ENCODE peak calls at places on chromosome 21, in ten cellular contexts. O, L, Q, Z, I, M, S, H, P and U are unnamed samples.

GRCh38 chr21:41428311-41428710 is 2.3 kb downstream of the MX1 start:
- DNase-seq in O (no peak), L (no peak), Q (no peak), Z (no peak), I (no peak), M (no peak), S (no peak), H (no peak), P (no peak), U (no peak)

GRCh38 chr21:45041351-45041805 is 33.0 kb upstream of the ADARB1 start:
- DNase-seq in O (peak; percentile 91), L (no peak), Q (peak; percentile 86), Z (no peak), I (no peak), M (no peak), S (peak; percentile 73), H (no peak), P (no peak), U (no peak)

GRCh38 chr21:44405948-44406872 is 49.1 kb upstream of the LRRC3 start:
- DNase-seq in O (no peak), L (no peak), Q (no peak), Z (no peak), I (no peak), M (no peak), S (no peak), H (no peak), P (no peak), U (no peak)

GRCh38 chr21:45580181-45580575 is 37.9 kb upstream of the SLC19A1 start:
- DNase-seq in O (no peak), L (no peak), Q (no peak), Z (no peak), I (no peak), M (no peak), S (no peak), H (no peak), P (no peak), U (no peak)

GRCh38 chr21:42760977-42761751 is 107.7 kb downstream of the PDE9A start:
- DNase-seq in O (no peak), L (peak; percentile 76), Q (no peak), Z (no peak), I (peak; percentile 70), M (no peak), S (no peak), H (no peak), P (no peak), U (no peak)

GRCh38 chr21:35256468-35256988 is 207.4 kb upstream of the RUNX1 start:
- DNase-seq in O (peak; percentile 86), L (no peak), Q (peak; percentile 83), Z (peak; percentile 4), I (no peak), M (peak; percentile 87), S (peak; percentile 88), H (peak; percentile 44), P (peak; percentile 18), U (peak; percentile 98)

GRCh38 chr21:37915941-37916794 is at the start of gene KCNJ6:
- DNase-seq in O (peak; percentile 67), L (peak; percentile 79), Q (peak; percentile 84), Z (peak; percentile 85), I (peak; percentile 73), M (peak; percentile 69), S (peak; percentile 14), H (peak; percentile 70), P (no peak), U (peak; percentile 83)

GRCh38 chr21:43295016-43295958 is 126.5 kb downstream of the CRYAA start:
- DNase-seq in O (no peak), L (no peak), Q (no peak), Z (no peak), I (no peak), M (peak; percentile 14), S (no peak), H (no peak), P (no peak), U (no peak)

GRCh38 chr21:44778499-44778911 is 23.1 kb downstream of the UBE2G2 start:
- DNase-seq in O (no peak), L (no peak), Q (no peak), Z (no peak), I (no peak), M (no peak), S (no peak), H (no peak), P (no peak), U (no peak)

GRCh38 chr21:39472211-39472610 is 20.4 kb downstream of the SH3BGR start:
- DNase-seq in O (no peak), L (no peak), Q (no peak), Z (no peak), I (no peak), M (no peak), S (no peak), H (no peak), P (no peak), U (no peak)

GRCh38 chr21:35850542-35851103 is 209.7 kb downstream of the SETD4 start:
- DNase-seq in O (peak; percentile 10), L (no peak), Q (no peak), Z (no peak), I (no peak), M (no peak), S (no peak), H (no peak), P (no peak), U (no peak)

GRCh38 chr21:26888256-26888655 is 43.0 kb upstream of the ADAMTS1 start:
- DNase-seq in O (peak; percentile 13), L (no peak), Q (no peak), Z (no peak), I (no peak), M (no peak), S (no peak), H (no peak), P (no peak), U (no peak)

GRCh38 chr21:16022121-16022520 is 292.3 kb downstream of the USP25 start:
- DNase-seq in O (no peak), L (no peak), Q (no peak), Z (no peak), I (no peak), M (no peak), S (no peak), H (no peak), P (peak; percentile 31), U (no peak)

GRCh38 chr21:26835027-26835713 is 10.0 kb downstream of the ADAMTS1 start:
- DNase-seq in O (peak; percentile 49), L (peak; percentile 34), Q (no peak), Z (no peak), I (peak; percentile 78), M (no peak), S (no peak), H (no peak), P (no peak), U (no peak)

GRCh38 chr21:38804617-38805281 is 980 bp upstream of the ETS2 start:
- DNase-seq in O (peak; percentile 68), L (peak; percentile 56), Q (peak; percentile 72), Z (peak; percentile 59), I (peak; percentile 41), M (peak; percentile 52), S (no peak), H (peak; percentile 65), P (peak; percentile 42), U (peak; percentile 47)

GRCh38 chr21:35390013-35390776 is 341.1 kb upstream of the RUNX1 start:
- DNase-seq in O (peak; percentile 58), L (peak; percentile 93), Q (peak; percentile 27), Z (no peak), I (peak; percentile 92), M (no peak), S (no peak), H (no peak), P (no peak), U (no peak)

GRCh38 chr21:29148535-29148934 is 18.1 kb downstream of the MAP3K7CL start:
- DNase-seq in O (peak; percentile 87), L (no peak), Q (peak; percentile 33), Z (no peak), I (no peak), M (no peak), S (peak; percentile 75), H (no peak), P (no peak), U (no peak)

GRCh38 chr21:44958471-44959191 is 18.8 kb downstream of the SLX9 start:
- DNase-seq in O (peak; percentile 87), L (peak; percentile 56), Q (peak; percentile 73), Z (peak; percentile 52), I (peak; percentile 46), M (no peak), S (peak; percentile 55), H (no peak), P (no peak), U (no peak)

GRCh38 chr21:20783611-20784010 is 214.6 kb upstream of the NCAM2 start:
- DNase-seq in O (no peak), L (no peak), Q (no peak), Z (no peak), I (no peak), M (no peak), S (no peak), H (peak; percentile 32), P (no peak), U (no peak)

GRCh38 chr21:43740497-43741156 is 21.7 kb downstream of the PDXK start:
- DNase-seq in O (peak; percentile 66), L (peak; percentile 65), Q (peak; percentile 70), Z (peak; percentile 32), I (peak; percentile 80), M (no peak), S (peak; percentile 35), H (no peak), P (peak; percentile 74), U (peak; percentile 41)

GRCh38 chr21:45993210-45994085 is 11.9 kb downstream of the COL6A1 start:
- DNase-seq in O (no peak), L (no peak), Q (no peak), Z (no peak), I (no peak), M (no peak), S (no peak), H (no peak), P (no peak), U (no peak)

GRCh38 chr21:45267390-45267760 is 20.3 kb downstream of the POFUT2 start:
- DNase-seq in O (no peak), L (no peak), Q (no peak), Z (no peak), I (no peak), M (no peak), S (no peak), H (no peak), P (no peak), U (no peak)

GRCh38 chr21:27422435-27422834 is 455.5 kb upstream of the ADAMTS5 start:
- DNase-seq in O (no peak), L (no peak), Q (no peak), Z (no peak), I (no peak), M (no peak), S (no peak), H (no peak), P (no peak), U (no peak)